ENCODE peak calls at places on chromosome 3, in five cellular contexts. One of them, this sample, is unnamed.

GRCh38 chr3:171563298-171563697 is 103.1 kb upstream of the TNIK start:
- ATAC-seq in natural killer cell: no peak
- ATAC-seq in activated CD4-positive, alpha-beta T cell treated with anti-CD3 and anti-CD28 coated beads for 36 hours: peak
- ATAC-seq in activated T-cell treated with anti-CD3 and anti-CD28 coated beads, Interleukin-2, amount 50 U/mL, for 72 hours: peak
- ATAC-seq in activated naive CD4-positive, alpha-beta T cell treated with anti-CD3 and anti-CD28 coated beads, Interleukin-2, amount 50 U/mL, for 72 hours: peak
- ATAC-seq in this sample: no peak

GRCh38 chr3:127014536-127015281 is 31.8 kb downstream of the PLXNA1 start:
- ATAC-seq in natural killer cell: no peak
- ATAC-seq in activated T-cell treated with anti-CD3 and anti-CD28 coated beads, Interleukin-2, amount 50 U/mL, for 72 hours: no peak
- ATAC-seq in activated CD4-positive, alpha-beta T cell treated with anti-CD3 and anti-CD28 coated beads for 36 hours: no peak
- ATAC-seq in activated naive CD4-positive, alpha-beta T cell treated with anti-CD3 and anti-CD28 coated beads, Interleukin-2, amount 50 U/mL, for 72 hours: no peak
- ATAC-seq in this sample: no peak

GRCh38 chr3:31242561-31242960 is 290.2 kb upstream of the STT3B start:
- ATAC-seq in activated T-cell treated with anti-CD3 and anti-CD28 coated beads, Interleukin-2, amount 50 U/mL, for 72 hours: no peak
- ATAC-seq in activated naive CD4-positive, alpha-beta T cell treated with anti-CD3 and anti-CD28 coated beads, Interleukin-2, amount 50 U/mL, for 72 hours: no peak
- ATAC-seq in activated CD4-positive, alpha-beta T cell treated with anti-CD3 and anti-CD28 coated beads for 36 hours: no peak
- ATAC-seq in natural killer cell: no peak
- ATAC-seq in this sample: no peak

GRCh38 chr3:196537319-196537984 is 22.3 kb upstream of the SMCO1 start:
- ATAC-seq in activated T-cell treated with anti-CD3 and anti-CD28 coated beads, Interleukin-2, amount 50 U/mL, for 72 hours: no peak
- ATAC-seq in activated CD4-positive, alpha-beta T cell treated with anti-CD3 and anti-CD28 coated beads for 36 hours: no peak
- ATAC-seq in natural killer cell: no peak
- ATAC-seq in activated naive CD4-positive, alpha-beta T cell treated with anti-CD3 and anti-CD28 coated beads, Interleukin-2, amount 50 U/mL, for 72 hours: no peak
- ATAC-seq in this sample: peak

GRCh38 chr3:126537730-126538281 is 13.9 kb downstream of the CHST13 start:
- ATAC-seq in natural killer cell: no peak
- ATAC-seq in activated CD4-positive, alpha-beta T cell treated with anti-CD3 and anti-CD28 coated beads for 36 hours: no peak
- ATAC-seq in activated T-cell treated with anti-CD3 and anti-CD28 coated beads, Interleukin-2, amount 50 U/mL, for 72 hours: no peak
- ATAC-seq in activated naive CD4-positive, alpha-beta T cell treated with anti-CD3 and anti-CD28 coated beads, Interleukin-2, amount 50 U/mL, for 72 hours: peak
- ATAC-seq in this sample: no peak

GRCh38 chr3:185984203-185984602 is 46.4 kb upstream of the TRA2B start:
- ATAC-seq in natural killer cell: no peak
- ATAC-seq in activated CD4-positive, alpha-beta T cell treated with anti-CD3 and anti-CD28 coated beads for 36 hours: no peak
- ATAC-seq in activated naive CD4-positive, alpha-beta T cell treated with anti-CD3 and anti-CD28 coated beads, Interleukin-2, amount 50 U/mL, for 72 hours: no peak
- ATAC-seq in activated T-cell treated with anti-CD3 and anti-CD28 coated beads, Interleukin-2, amount 50 U/mL, for 72 hours: no peak
- ATAC-seq in this sample: no peak

GRCh38 chr3:119257654-119258410 is 17.2 kb upstream of the B4GALT4 start:
- ATAC-seq in natural killer cell: no peak
- ATAC-seq in activated naive CD4-positive, alpha-beta T cell treated with anti-CD3 and anti-CD28 coated beads, Interleukin-2, amount 50 U/mL, for 72 hours: no peak
- ATAC-seq in activated T-cell treated with anti-CD3 and anti-CD28 coated beads, Interleukin-2, amount 50 U/mL, for 72 hours: no peak
- ATAC-seq in activated CD4-positive, alpha-beta T cell treated with anti-CD3 and anti-CD28 coated beads for 36 hours: no peak
- ATAC-seq in this sample: no peak

GRCh38 chr3:190040145-190040544 is 80.6 kb downstream of the P3H2 start:
- ATAC-seq in activated T-cell treated with anti-CD3 and anti-CD28 coated beads, Interleukin-2, amount 50 U/mL, for 72 hours: no peak
- ATAC-seq in natural killer cell: no peak
- ATAC-seq in activated CD4-positive, alpha-beta T cell treated with anti-CD3 and anti-CD28 coated beads for 36 hours: no peak
- ATAC-seq in activated naive CD4-positive, alpha-beta T cell treated with anti-CD3 and anti-CD28 coated beads, Interleukin-2, amount 50 U/mL, for 72 hours: no peak
- ATAC-seq in this sample: no peak

GRCh38 chr3:28349397-28350000 is 875 bp upstream of the AZI2 start:
- ATAC-seq in activated T-cell treated with anti-CD3 and anti-CD28 coated beads, Interleukin-2, amount 50 U/mL, for 72 hours: no peak
- ATAC-seq in activated naive CD4-positive, alpha-beta T cell treated with anti-CD3 and anti-CD28 coated beads, Interleukin-2, amount 50 U/mL, for 72 hours: peak
- ATAC-seq in natural killer cell: no peak
- ATAC-seq in activated CD4-positive, alpha-beta T cell treated with anti-CD3 and anti-CD28 coated beads for 36 hours: no peak
- ATAC-seq in this sample: peak

GRCh38 chr3:39639344-39640236 is 169.8 kb upstream of the MYRIP start:
- ATAC-seq in natural killer cell: peak
- ATAC-seq in activated CD4-positive, alpha-beta T cell treated with anti-CD3 and anti-CD28 coated beads for 36 hours: peak
- ATAC-seq in activated naive CD4-positive, alpha-beta T cell treated with anti-CD3 and anti-CD28 coated beads, Interleukin-2, amount 50 U/mL, for 72 hours: peak
- ATAC-seq in activated T-cell treated with anti-CD3 and anti-CD28 coated beads, Interleukin-2, amount 50 U/mL, for 72 hours: peak
- ATAC-seq in this sample: peak